ENCODE peak calls at places on chromosomes 16 and 17, in five cellular contexts. One of them, this sample, is unnamed.

GRCh38 chr16:4116328-4117249 is at the start of gene ADCY9:
- DNase-seq in NCI-H345: peak
- DNase-seq in left kidney: peak
- DNase-seq in H54: peak
- DNase-seq in CD4-positive, alpha-beta memory T cell: peak
- DNase-seq in this sample: peak

GRCh38 chr17:49872776-49873377 is 25.0 kb upstream of the TAC4 start:
- DNase-seq in NCI-H345: no peak
- DNase-seq in left kidney: no peak
- DNase-seq in H54: no peak
- DNase-seq in CD4-positive, alpha-beta memory T cell: no peak
- DNase-seq in this sample: no peak

GRCh38 chr17:78186689-78187595 is at the start of the genes AFMID and TK1:
- DNase-seq in NCI-H345: peak
- DNase-seq in left kidney: peak
- DNase-seq in H54: peak
- DNase-seq in CD4-positive, alpha-beta memory T cell: peak
- DNase-seq in this sample: peak

GRCh38 chr17:40561871-40562611 is 3.2 kb downstream of the CCR7 start:
- DNase-seq in NCI-H345: no peak
- DNase-seq in left kidney: no peak
- DNase-seq in H54: no peak
- DNase-seq in CD4-positive, alpha-beta memory T cell: peak
- DNase-seq in this sample: no peak

GRCh38 chr17:42979511-42980273 is at the start of gene PTGES3L:
- DNase-seq in NCI-H345: peak
- DNase-seq in left kidney: peak
- DNase-seq in H54: no peak
- DNase-seq in CD4-positive, alpha-beta memory T cell: no peak
- DNase-seq in this sample: peak

GRCh38 chr16:47571049-47571448 is 109.9 kb downstream of the PHKB start:
- DNase-seq in NCI-H345: no peak
- DNase-seq in left kidney: no peak
- DNase-seq in H54: no peak
- DNase-seq in CD4-positive, alpha-beta memory T cell: no peak
- DNase-seq in this sample: no peak

GRCh38 chr16:77963185-77964044 is 58.9 kb upstream of the CLEC3A start:
- DNase-seq in NCI-H345: no peak
- DNase-seq in left kidney: peak
- DNase-seq in H54: no peak
- DNase-seq in CD4-positive, alpha-beta memory T cell: no peak
- DNase-seq in this sample: no peak

GRCh38 chr16:24645739-24646645 is 83.5 kb upstream of the TNRC6A start:
- DNase-seq in NCI-H345: no peak
- DNase-seq in left kidney: no peak
- DNase-seq in H54: peak
- DNase-seq in CD4-positive, alpha-beta memory T cell: no peak
- DNase-seq in this sample: peak

GRCh38 chr16:81237282-81237681 is 1.2 kb upstream of the BCO1 start:
- DNase-seq in NCI-H345: no peak
- DNase-seq in left kidney: no peak
- DNase-seq in H54: no peak
- DNase-seq in CD4-positive, alpha-beta memory T cell: no peak
- DNase-seq in this sample: no peak

GRCh38 chr17:2146132-2146871 is 91.4 kb downstream of the HIC1 start:
- DNase-seq in NCI-H345: no peak
- DNase-seq in left kidney: no peak
- DNase-seq in H54: no peak
- DNase-seq in CD4-positive, alpha-beta memory T cell: peak
- DNase-seq in this sample: no peak

GRCh38 chr17:4900231-4901107 is 1.1 kb downstream of the C17orf107 start:
- DNase-seq in NCI-H345: no peak
- DNase-seq in left kidney: peak
- DNase-seq in H54: no peak
- DNase-seq in CD4-positive, alpha-beta memory T cell: peak
- DNase-seq in this sample: no peak

GRCh38 chr17:68491381-68491849 is 20.8 kb upstream of the PRKAR1A start:
- DNase-seq in NCI-H345: no peak
- DNase-seq in left kidney: peak
- DNase-seq in H54: no peak
- DNase-seq in CD4-positive, alpha-beta memory T cell: no peak
- DNase-seq in this sample: no peak

GRCh38 chr16:72198021-72198420 is 26.1 kb upstream of the PMFBP1 start:
- DNase-seq in NCI-H345: peak
- DNase-seq in left kidney: peak
- DNase-seq in H54: no peak
- DNase-seq in CD4-positive, alpha-beta memory T cell: no peak
- DNase-seq in this sample: no peak

GRCh38 chr16:86229866-86230656 is 280.3 kb upstream of the FOXF1 start:
- DNase-seq in NCI-H345: no peak
- DNase-seq in left kidney: no peak
- DNase-seq in H54: no peak
- DNase-seq in CD4-positive, alpha-beta memory T cell: no peak
- DNase-seq in this sample: no peak

GRCh38 chr16:68297908-68298307 is 12.8 kb downstream of the SLC7A6OS start:
- DNase-seq in NCI-H345: no peak
- DNase-seq in left kidney: no peak
- DNase-seq in H54: no peak
- DNase-seq in CD4-positive, alpha-beta memory T cell: no peak
- DNase-seq in this sample: no peak

This sample was measured in 8988T.